ENCODE peak calls at places on chromosome 18, in six cellular contexts. W is activated naive CD4-positive, alpha-beta T cell; G is kidney tubule cell; A is hippocampal formation; T is NCI-H2171 treated with DMSO at 0.1 percent for 48 hours; K is stimulated activated CD4-positive, alpha-beta T cell treated with anti-CD3 and anti-CD28 coated beads, Interleukin-2, amount 100 ng/mL, for 48 hours. U is an unnamed sample.
A peak's percentile ranks its signal among the peaks of the same experiment; 100 is the strongest.

GRCh38 chr18:79575891-79576685 is 103.5 kb upstream of the CTDP1 start:
- DNase-seq in T (peak; percentile 55), W (no peak), A (no peak), K (no peak), G (peak; percentile 72), U (no peak)

GRCh38 chr18:48472610-48473009 is 63.4 kb upstream of the ZBTB7C start:
- DNase-seq in A (no peak), K (no peak), G (no peak), T (no peak), W (no peak), U (no peak)

GRCh38 chr18:8162797-8163196 is 446.4 kb upstream of the RAB12 start:
- DNase-seq in A (no peak), G (peak; percentile 10), K (no peak), T (no peak), W (no peak), U (no peak)

GRCh38 chr18:35616664-35617423 is 35.3 kb downstream of the GALNT1 start:
- DNase-seq in G (peak; percentile 87), W (peak; percentile 19), T (no peak), K (peak; percentile 46), A (no peak), U (no peak)

GRCh38 chr18:10089881-10090280 is 176.1 kb downstream of the VAPA start:
- DNase-seq in W (no peak), K (no peak), T (peak; percentile 71), A (no peak), G (no peak), U (no peak)

GRCh38 chr18:13611616-13612110 is 114.7 kb downstream of the FAM210A start:
- DNase-seq in W (no peak), K (no peak), T (no peak), A (peak; percentile 79), G (peak; percentile 29), U (no peak)

GRCh38 chr18:37362158-37362890 is 203.3 kb downstream of the CELF4 start:
- DNase-seq in T (no peak), K (no peak), W (no peak), A (no peak), G (no peak), U (no peak)

GRCh38 chr18:76978616-76979015 is 154.0 kb downstream of the MBP start:
- DNase-seq in A (no peak), G (no peak), K (no peak), W (no peak), T (no peak), U (no peak)

GRCh38 chr18:79572093-79572780 is 107.4 kb upstream of the CTDP1 start:
- DNase-seq in T (no peak), W (no peak), K (no peak), A (no peak), G (no peak), U (no peak)

GRCh38 chr18:73983970-73984369 is 163.7 kb downstream of the FBXO15 start:
- DNase-seq in A (no peak), G (no peak), T (no peak), K (no peak), W (no peak), U (no peak)

GRCh38 chr18:13242797-13243196 is 24.2 kb downstream of the LDLRAD4 start:
- DNase-seq in G (no peak), A (no peak), T (peak; percentile 15), K (no peak), W (no peak), U (no peak)

GRCh38 chr18:58691256-58691655 is 20.0 kb downstream of the MALT1 start:
- DNase-seq in G (peak; percentile 62), T (no peak), A (no peak), W (no peak), K (no peak), U (no peak)

GRCh38 chr18:63888473-63889190 is 1.1 kb downstream of the SERPINB2 start:
- DNase-seq in T (no peak), K (no peak), W (no peak), A (no peak), G (no peak), U (no peak)

GRCh38 chr18:470661-471501 is 29.6 kb downstream of the COLEC12 start:
- DNase-seq in W (no peak), K (no peak), G (no peak), A (no peak), T (no peak), U (no peak)

GRCh38 chr18:7084080-7084765 is 33.4 kb downstream of the LAMA1 start:
- DNase-seq in K (no peak), T (no peak), W (no peak), G (peak; percentile 67), A (no peak), U (no peak)

GRCh38 chr18:14971461-14972185 is 223.7 kb downstream of the ANKRD30B start:
- DNase-seq in T (peak; percentile 2), G (peak; percentile 74), A (no peak), K (no peak), W (no peak), U (no peak)

GRCh38 chr18:5295231-5295920 is at the start of gene ZBTB14:
- DNase-seq in W (peak; percentile 67), K (peak; percentile 55), T (peak; percentile 65), A (peak; percentile 64), G (peak; percentile 78), U (peak; percentile 4)

GRCh38 chr18:70044626-70045025 is 97.0 kb upstream of the CD226 start:
- DNase-seq in K (no peak), A (no peak), W (no peak), T (no peak), G (peak; percentile 97), U (no peak)

GRCh38 chr18:2846638-2847340 is at the start of gene EMILIN2:
- DNase-seq in A (no peak), K (peak; percentile 36), T (no peak), W (no peak), G (peak; percentile 35), U (no peak)

GRCh38 chr18:21129586-21130216 is 18.1 kb upstream of the ROCK1 start:
- DNase-seq in G (no peak), A (no peak), K (no peak), T (no peak), W (no peak), U (no peak)

GRCh38 chr18:41058351-41059125 is 896.5 kb upstream of the PIK3C3 start:
- DNase-seq in K (no peak), G (no peak), W (no peak), A (no peak), T (no peak), U (no peak)

GRCh38 chr18:48027401-48027931 is 97.0 kb upstream of the SMAD2 start:
- DNase-seq in A (no peak), W (no peak), G (no peak), K (no peak), T (no peak), U (no peak)

U was measured in NCI-H1930.